ENCODE peak calls at places on chromosomes 13 and 19, in ten cellular contexts. I is endothelial cell of umbilical vein; H is choroid plexus epithelial cell; L is AG04450; Y is colonic mucosa; F is CD8-positive, alpha-beta T cell; T is epithelial cell of proximal tubule; M is HL-60; V is left lung; U is heart left ventricle. N is an unnamed sample.

GRCh38 chr19:41297628-41298326 is 12.2 kb upstream of the CCDC97 start:
- DNase-seq in I (no peak), H (no peak), L (no peak), Y (no peak), F (peak; percentile 31), T (no peak), M (no peak), V (no peak), U (peak; percentile 72), N (peak; percentile 62)

GRCh38 chr13:77894743-77895142 is 23.9 kb downstream of the EDNRB start:
- DNase-seq in I (no peak), H (no peak), L (no peak), Y (no peak), F (no peak), T (no peak), M (no peak), V (no peak), U (no peak), N (no peak)

GRCh38 chr19:35013820-35014754 is 14.0 kb downstream of the GRAMD1A start:
- DNase-seq in I (no peak), H (peak; percentile 43), L (no peak), Y (no peak), F (peak; percentile 68), T (no peak), M (peak; percentile 88), V (peak; percentile 50), U (no peak), N (no peak)

GRCh38 chr19:18384775-18385174 is 1.2 kb upstream of the GDF15 start:
- DNase-seq in I (no peak), H (no peak), L (no peak), Y (no peak), F (no peak), T (no peak), M (no peak), V (no peak), U (no peak), N (no peak)

GRCh38 chr13:40432018-40432978 is 234.1 kb downstream of the FOXO1 start:
- DNase-seq in I (no peak), H (no peak), L (no peak), Y (no peak), F (no peak), T (no peak), M (no peak), V (no peak), U (no peak), N (peak; percentile 52)

GRCh38 chr19:13938361-13939027 is at the start of gene PODNL1:
- DNase-seq in I (no peak), H (peak; percentile 45), L (no peak), Y (no peak), F (no peak), T (no peak), M (no peak), V (peak; percentile 61), U (no peak), N (no peak)

GRCh38 chr19:30229524-30230174 is 142.5 kb upstream of the ZNF536 start:
- DNase-seq in I (no peak), H (no peak), L (no peak), Y (no peak), F (no peak), T (no peak), M (no peak), V (no peak), U (no peak), N (no peak)

GRCh38 chr19:45071969-45072790 is 4.1 kb downstream of the ZNF296 start:
- DNase-seq in I (no peak), H (no peak), L (no peak), Y (no peak), F (no peak), T (no peak), M (no peak), V (no peak), U (no peak), N (no peak)

GRCh38 chr19:33219261-33219812 is 6.3 kb downstream of the SLC7A10 start:
- DNase-seq in I (no peak), H (peak; percentile 24), L (no peak), Y (no peak), F (no peak), T (no peak), M (no peak), V (no peak), U (no peak), N (no peak)

GRCh38 chr13:99124695-99125334 is 75.8 kb upstream of the UBAC2 start:
- DNase-seq in I (peak; percentile 86), H (peak; percentile 78), L (no peak), Y (no peak), F (peak; percentile 19), T (no peak), M (peak; percentile 70), V (no peak), U (no peak), N (peak; percentile 50)

GRCh38 chr19:496333-496634 is at the start of gene MADCAM1:
- DNase-seq in I (no peak), H (no peak), L (no peak), Y (no peak), F (no peak), T (no peak), M (no peak), V (no peak), U (no peak), N (no peak)
- H3K4me3 ChIP-seq in I (no peak within 1 kb of the TSS), H (no peak within 1 kb of the TSS), L (no peak within 1 kb of the TSS), Y (no peak within 1 kb of the TSS), F (no peak within 1 kb of the TSS), T (no peak within 1 kb of the TSS), M (no peak within 1 kb of the TSS), V (no peak within 1 kb of the TSS), U (no peak within 1 kb of the TSS), N (no peak within 1 kb of the TSS)

GRCh38 chr19:1587872-1588271 is 4.8 kb downstream of the MBD3 start:
- DNase-seq in I (no peak), H (no peak), L (no peak), Y (no peak), F (no peak), T (no peak), M (no peak), V (no peak), U (no peak), N (no peak)

GRCh38 chr19:1591421-1592022 is 1.1 kb downstream of the MBD3 start:
- DNase-seq in I (peak; percentile 43), H (no peak), L (no peak), Y (no peak), F (no peak), T (no peak), M (no peak), V (no peak), U (no peak), N (peak; percentile 28)

GRCh38 chr19:1592755-1593628 is at the start of gene MBD3:
- DNase-seq in I (peak; percentile 89), H (peak; percentile 94), L (peak; percentile 85), Y (peak; percentile 93), F (peak; percentile 87), T (peak; percentile 41), M (peak; percentile 91), V (peak; percentile 94), U (peak; percentile 93), N (peak; percentile 92)

GRCh38 chr19:1592023-1592754 is 476 bp downstream of the MBD3 start:
- DNase-seq in I (peak; percentile 85), H (peak; percentile 92), L (peak; percentile 49), Y (peak; percentile 83), F (peak; percentile 82), T (no peak), M (peak; percentile 76), V (peak; percentile 87), U (peak; percentile 89), N (peak; percentile 94)

GRCh38 chr19:1590641-1591397 is 1.8 kb downstream of the MBD3 start:
- DNase-seq in I (peak; percentile 23), H (peak; percentile 40), L (no peak), Y (no peak), F (no peak), T (no peak), M (peak; percentile 55), V (no peak), U (no peak), N (peak; percentile 43)
- TF ChIP-seq CTCF in I (no peak), H (peak; percentile 57), L (peak; percentile 57), Y (no peak), F (peak; percentile 33), T (peak; percentile 47), M (no peak), V (no peak), U (no peak), N (peak; percentile 67)

DNA sequence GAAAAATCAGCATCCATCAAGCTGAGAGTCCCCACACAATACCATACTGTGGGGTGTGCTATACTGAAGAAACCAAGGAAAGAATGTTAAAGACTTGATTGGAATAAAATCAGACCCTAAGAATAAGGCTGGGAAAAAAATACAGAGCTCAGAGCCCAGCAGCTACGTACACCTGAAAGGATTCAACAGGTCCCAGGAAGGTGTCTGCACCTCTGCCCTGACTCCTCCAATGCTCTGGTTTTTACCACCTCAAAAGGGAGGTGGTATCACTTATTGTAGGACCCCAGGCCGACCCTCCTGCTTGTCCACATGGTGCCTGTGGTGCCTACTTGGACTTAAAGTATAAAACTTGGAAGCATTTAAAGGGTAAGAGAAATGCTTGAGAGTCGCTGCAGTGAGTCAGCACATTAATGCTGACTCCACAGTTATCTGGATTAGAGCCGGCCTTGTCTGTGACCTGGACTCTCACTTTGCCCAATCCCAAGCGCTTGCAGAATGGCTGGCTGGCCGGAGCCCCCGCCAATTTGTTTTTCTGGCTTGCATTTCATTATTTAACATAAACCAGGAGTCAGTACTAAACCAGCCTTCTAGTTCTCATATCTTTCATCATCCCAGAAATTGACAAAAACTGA is 110.1 kb downstream of the FGF14 start:
- DNase-seq in I (no peak), H (peak; percentile 64), L (no peak), Y (no peak), F (no peak), T (no peak), M (no peak), V (no peak), U (no peak), N (no peak)
- H3K4me3 ChIP-seq in I (no peak overlapping the region), H (no peak overlapping the region), L (no peak overlapping the region), Y (no peak overlapping the region), F (no peak overlapping the region), T (no peak overlapping the region), M (no peak overlapping the region), V (no peak overlapping the region), U (no peak overlapping the region), N (no peak overlapping the region)

GRCh38 chr19:49689133-49690072 is at the start of gene ADM5:
- DNase-seq in I (peak; percentile 54), H (no peak), L (no peak), Y (peak; percentile 78), F (peak; percentile 53), T (no peak), M (no peak), V (no peak), U (no peak), N (no peak)

GRCh38 chr19:49690656-49691242 is at the start of gene CPT1C:
- DNase-seq in I (peak; percentile 83), H (peak; percentile 71), L (peak; percentile 61), Y (peak; percentile 85), F (peak; percentile 52), T (no peak), M (no peak), V (peak; percentile 73), U (peak; percentile 83), N (no peak)

GRCh38 chr19:49688531-49689132 is 762 bp upstream of the ADM5 start:
- DNase-seq in I (peak; percentile 70), H (no peak), L (no peak), Y (no peak), F (no peak), T (no peak), M (no peak), V (no peak), U (no peak), N (no peak)

GRCh38 chr19:49691243-49692101 is 556 bp downstream of the CPT1C start:
- DNase-seq in I (peak; percentile 76), H (peak; percentile 68), L (no peak), Y (peak; percentile 44), F (peak; percentile 26), T (no peak), M (no peak), V (no peak), U (peak; percentile 75), N (no peak)

GRCh38 chr19:49690073-49690655 is 752 bp upstream of the CPT1C start:
- DNase-seq in I (no peak), H (no peak), L (no peak), Y (no peak), F (no peak), T (no peak), M (no peak), V (no peak), U (no peak), N (no peak)
- TF ChIP-seq CTCF in I (no peak), H (no peak), L (no peak), Y (peak; percentile 20), F (no peak), T (no peak), M (no peak), V (no peak), U (no peak), N (no peak)